ENCODE peak calls at places on chromosomes 13 and 19, in five cellular contexts. Y is endothelial cell of umbilical vein, P is right atrium auricular region, F is Peyer's patch, A is heart left ventricle. N is an unnamed sample.

GRCh38 chr13:62433660-62434059 is 1018.0 kb upstream of the PCDH20 start:
- DNase-seq in Y (no peak), P (no peak), F (no peak), A (no peak), N (no peak)

GRCh38 chr13:60260440-60260839 is 96.7 kb upstream of the DIAPH3 start:
- DNase-seq in Y (no peak), P (no peak), F (no peak), A (no peak), N (no peak)

GRCh38 chr19:41294393-41294792 is 15.6 kb upstream of the CCDC97 start:
- DNase-seq in Y (no peak), P (no peak), F (no peak), A (no peak), N (no peak)

GRCh38 chr19:5677156-5677555 is 3.2 kb downstream of the MICOS13 start:
- DNase-seq in Y (no peak), P (no peak), F (no peak), A (no peak), N (no peak)

GRCh38 chr19:48999481-49000325 is 6.0 kb downstream of the RUVBL2 start:
- DNase-seq in Y (peak; percentile 64), P (no peak), F (peak; percentile 84), A (peak; percentile 78), N (no peak)

GRCh38 chr19:35673121-35673804 is 6.9 kb downstream of the UPK1A start:
- DNase-seq in Y (peak; percentile 15), P (peak; percentile 60), F (peak; percentile 58), A (no peak), N (peak; percentile 71)

GRCh38 chr13:28324181-28324789 is 170.6 kb downstream of the FLT1 start:
- DNase-seq in Y (peak; percentile 80), P (peak; percentile 69), F (peak; percentile 76), A (no peak), N (no peak)

GRCh38 chr13:113561417-113562084 is 23.0 kb upstream of the TFDP1 start:
- DNase-seq in Y (no peak), P (peak; percentile 43), F (no peak), A (no peak), N (peak; percentile 57)

GRCh38 chr13:108176685-108177274 is 38.6 kb downstream of the LIG4 start:
- DNase-seq in Y (peak; percentile 18), P (no peak), F (peak; percentile 72), A (no peak), N (no peak)

GRCh38 chr19:17749912-17750317 is 1.4 kb upstream of the FCHO1 start:
- DNase-seq in Y (no peak), P (no peak), F (no peak), A (peak; percentile 34), N (no peak)

GRCh38 chr13:77810891-77811290 is 107.7 kb downstream of the EDNRB start:
- DNase-seq in Y (peak; percentile 33), P (no peak), F (no peak), A (no peak), N (no peak)

GRCh38 chr19:7159105-7159933 is 89.8 kb downstream of the ZNF557 start:
- DNase-seq in Y (no peak), P (peak; percentile 89), F (no peak), A (peak; percentile 77), N (no peak)

GRCh38 chr19:8158411-8159074 is 9.2 kb upstream of the FBN3 start:
- DNase-seq in Y (peak; percentile 59), P (peak; percentile 63), F (peak; percentile 73), A (no peak), N (no peak)

GRCh38 chr13:67574320-67575233 is 344.4 kb upstream of the PCDH9 start:
- DNase-seq in Y (no peak), P (no peak), F (no peak), A (no peak), N (no peak)

GRCh38 chr19:8396563-8397203 is 6.5 kb downstream of the RAB11B start:
- DNase-seq in Y (peak; percentile 74), P (no peak), F (peak; percentile 84), A (peak; percentile 89), N (peak; percentile 85)

GRCh38 chr19:48511800-48512503 is at the start of gene LMTK3:
- DNase-seq in Y (no peak), P (no peak), F (peak; percentile 85), A (no peak), N (no peak)

GRCh38 chr19:12871681-12872080 is 9.6 kb downstream of the DNASE2 start:
- DNase-seq in Y (no peak), P (no peak), F (no peak), A (no peak), N (no peak)

GRCh38 chr19:35779033-35779432 is 3.7 kb downstream of the ARHGAP33 start:
- DNase-seq in Y (no peak), P (no peak), F (no peak), A (no peak), N (no peak)

GRCh38 chr19:43901395-43902390 is 33.4 kb downstream of the ZNF45 start:
- DNase-seq in Y (peak; percentile 88), P (peak; percentile 69), F (peak; percentile 88), A (peak; percentile 88), N (peak; percentile 78)

GRCh38 chr19:41575998-41576397 is at the start of gene CEACAM21:
- DNase-seq in Y (no peak), P (peak; percentile 71), F (peak; percentile 87), A (peak; percentile 77), N (peak; percentile 77)

GRCh38 chr19:2324220-2324948 is 4.0 kb downstream of the LSM7 start:
- DNase-seq in Y (no peak), P (no peak), F (peak; percentile 80), A (no peak), N (no peak)

GRCh38 chr19:7540761-7541480 is 5.4 kb downstream of the PNPLA6 start:
- DNase-seq in Y (peak; percentile 25), P (no peak), F (no peak), A (no peak), N (peak; percentile 78)

GRCh38 chr19:35302446-35302845 is 10.5 kb downstream of the MAG start:
- DNase-seq in Y (no peak), P (no peak), F (no peak), A (peak; percentile 48), N (no peak)

GRCh38 chr13:23776698-23777570 is 112.3 kb downstream of the MIPEP start:
- DNase-seq in Y (no peak), P (no peak), F (no peak), A (no peak), N (no peak)

GRCh38 chr13:103625194-103625593 is 559.0 kb upstream of the SLC10A2 start:
- DNase-seq in Y (no peak), P (no peak), F (no peak), A (no peak), N (no peak)

GRCh38 chr19:19107663-19108062 is 30.6 kb downstream of the TMEM161A start:
- DNase-seq in Y (no peak), P (no peak), F (no peak), A (no peak), N (no peak)

GRCh38 chr13:105403065-105403464 is 1132.4 kb downstream of the EFNB2 start:
- DNase-seq in Y (no peak), P (no peak), F (no peak), A (no peak), N (no peak)
- H3K4me3 ChIP-seq in Y (no peak overlapping the region), P (no peak overlapping the region), F (no peak overlapping the region), A (no peak overlapping the region), N (no peak overlapping the region)

GRCh38 chr19:588758-589692 is 656 bp upstream of the HCN2 start:
- DNase-seq in Y (no peak), P (no peak), F (no peak), A (peak; percentile 59), N (no peak)

GRCh38 chr19:591099-591958 is 1.6 kb downstream of the HCN2 start:
- DNase-seq in Y (no peak), P (no peak), F (no peak), A (peak; percentile 67), N (peak; percentile 69)

GRCh38 chr19:590396-590745 is 690 bp downstream of the HCN2 start:
- DNase-seq in Y (no peak), P (no peak), F (no peak), A (peak; percentile 59), N (no peak)

GRCh38 chr19:590750-591098 is 1.0 kb downstream of the HCN2 start:
- DNase-seq in Y (no peak), P (no peak), F (no peak), A (no peak), N (no peak)

DNA sequence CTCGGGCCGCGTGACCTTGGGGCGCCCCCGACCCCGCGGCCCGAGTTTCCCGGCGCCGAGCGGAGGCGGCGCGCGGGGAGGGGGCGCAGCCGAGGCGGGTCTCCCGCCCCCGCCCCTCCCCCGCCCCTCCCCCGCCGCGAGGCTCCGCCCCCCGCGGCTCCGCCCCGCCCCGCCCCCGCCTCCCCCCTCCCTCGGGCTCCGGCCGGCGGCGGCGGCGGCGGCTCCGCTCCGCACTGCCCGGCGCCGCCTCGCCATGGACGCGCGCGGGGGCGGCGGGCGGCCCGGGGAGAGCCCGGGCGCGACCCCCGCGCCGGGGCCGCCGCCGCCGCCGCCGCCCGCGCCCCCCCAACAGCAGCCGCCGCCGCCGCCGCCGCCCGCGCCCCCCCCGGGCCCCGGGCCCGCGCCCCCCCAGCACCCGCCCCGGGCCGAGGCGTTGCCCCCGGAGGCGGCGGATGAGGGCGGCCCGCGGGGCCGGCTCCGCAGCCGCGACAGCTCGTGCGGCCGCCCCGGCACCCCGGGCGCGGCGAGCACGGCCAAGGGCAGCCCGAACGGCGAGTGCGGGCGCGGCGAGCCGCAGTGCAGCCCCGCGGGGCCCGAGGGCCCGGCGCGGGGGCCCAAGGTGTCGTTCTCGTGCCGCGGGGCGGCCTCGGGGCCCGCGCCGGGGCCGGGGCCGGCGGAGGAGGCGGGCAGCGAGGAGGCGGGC is at the start of gene HCN2:
- DNase-seq in Y (no peak), P (no peak), F (no peak), A (no peak), N (no peak)
- H3K4me3 ChIP-seq in Y (no peak within 1 kb of the TSS), P (peak within 1 kb of the TSS; percentile 40), F (peak within 1 kb of the TSS; percentile 22), A (peak within 1 kb of the TSS; percentile 25), N (no peak within 1 kb of the TSS)

DNA sequence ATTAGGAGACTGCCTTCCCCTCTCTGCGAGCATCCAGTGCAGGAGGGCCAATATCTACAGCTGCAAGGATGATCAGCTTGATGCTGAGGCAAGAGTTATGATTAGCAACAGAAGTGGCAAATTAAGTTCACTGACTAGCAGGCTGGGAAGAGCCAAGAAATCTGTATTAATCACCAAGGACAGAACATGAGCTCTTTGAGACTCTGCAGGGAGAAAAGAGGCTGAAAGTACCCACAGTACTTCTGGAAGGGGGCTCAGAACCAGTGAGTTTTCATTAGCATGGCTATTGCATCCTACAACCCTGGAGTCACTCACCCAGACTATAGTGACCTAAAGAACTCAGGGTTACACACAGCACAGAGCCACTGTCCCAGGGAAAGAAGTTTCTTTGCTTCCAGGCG is 25.9 kb upstream of the MEDAG start:
- DNase-seq in Y (no peak), P (no peak), F (no peak), A (no peak), N (no peak)
- H3K4me3 ChIP-seq in Y (no peak overlapping the region), P (no peak overlapping the region), F (no peak overlapping the region), A (no peak overlapping the region), N (no peak overlapping the region)

GRCh38 chr19:4367336-4367723 is 24.0 kb downstream of the MPND start:
- DNase-seq in Y (no peak), P (no peak), F (no peak), A (no peak), N (no peak)
- H3K4me3 ChIP-seq in Y (no peak overlapping the region), P (no peak overlapping the region), F (no peak overlapping the region), A (no peak overlapping the region), N (no peak overlapping the region)

DNA sequence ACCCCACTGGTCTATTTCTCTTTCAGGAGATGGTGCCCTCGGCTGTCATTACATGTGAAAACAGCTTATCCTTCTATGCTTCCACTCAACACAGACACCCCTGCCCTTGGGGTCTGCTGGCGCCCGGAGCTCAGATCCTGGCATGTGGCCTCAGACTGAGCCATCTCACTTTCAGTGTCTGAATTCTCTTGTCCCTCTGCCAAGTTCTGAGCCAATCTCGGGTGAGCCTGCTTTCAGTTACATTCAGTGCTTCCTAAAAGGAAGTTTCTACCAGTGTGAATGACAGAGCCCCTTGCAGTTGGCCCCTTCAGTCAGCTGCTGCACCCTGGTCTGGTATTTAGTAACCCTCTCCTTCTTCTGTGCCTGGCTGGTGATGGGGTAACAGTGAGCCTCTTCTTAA is 293.6 kb downstream of the DNAJC15 start:
- DNase-seq in Y (peak; percentile 82), P (peak; percentile 63), F (no peak), A (no peak), N (no peak)
- H3K4me3 ChIP-seq in Y (no peak overlapping the region), P (peak overlapping the region; percentile 17), F (no peak overlapping the region), A (no peak overlapping the region), N (no peak overlapping the region)

N was measured in upper lobe of right lung.